ENCODE peak calls at places on chromosomes 6 and 20, in five cellular contexts. One of them, this sample, is unnamed.

GRCh38 chr20:62156592-62157386 is 13.2 kb downstream of the SS18L1 start:
- DNase-seq in CD8-positive, alpha-beta T cell: peak
- DNase-seq in HepG2: peak
- DNase-seq in SK-N-SH: peak
- DNase-seq in IMR-90: peak
- DNase-seq in this sample: peak

GRCh38 chr6:54335871-54336270 is 27.6 kb downstream of the TINAG start:
- DNase-seq in SK-N-SH: peak
- DNase-seq in CD8-positive, alpha-beta T cell: no peak
- DNase-seq in HepG2: peak
- DNase-seq in IMR-90: peak
- DNase-seq in this sample: no peak

GRCh38 chr6:113654396-113654795 is 202.7 kb upstream of the MARCKS start:
- DNase-seq in HepG2: no peak
- DNase-seq in IMR-90: peak
- DNase-seq in SK-N-SH: no peak
- DNase-seq in CD8-positive, alpha-beta T cell: no peak
- DNase-seq in this sample: no peak

GRCh38 chr20:24768226-24768625 is 180.8 kb upstream of the CST7 start:
- DNase-seq in IMR-90: no peak
- DNase-seq in CD8-positive, alpha-beta T cell: no peak
- DNase-seq in HepG2: no peak
- DNase-seq in SK-N-SH: no peak
- DNase-seq in this sample: no peak

GRCh38 chr20:13396036-13396435 is 175.0 kb downstream of the ISM1 start:
- DNase-seq in HepG2: no peak
- DNase-seq in SK-N-SH: no peak
- DNase-seq in IMR-90: peak
- DNase-seq in CD8-positive, alpha-beta T cell: no peak
- DNase-seq in this sample: no peak

GRCh38 chr20:58107533-58107932 is 120.9 kb downstream of the ANKRD60 start:
- DNase-seq in IMR-90: no peak
- DNase-seq in SK-N-SH: no peak
- DNase-seq in HepG2: no peak
- DNase-seq in CD8-positive, alpha-beta T cell: no peak
- DNase-seq in this sample: no peak

GRCh38 chr20:57619053-57619831 is 984 bp downstream of the ZBP1 start:
- DNase-seq in SK-N-SH: no peak
- DNase-seq in HepG2: no peak
- DNase-seq in IMR-90: no peak
- DNase-seq in CD8-positive, alpha-beta T cell: peak
- DNase-seq in this sample: peak

GRCh38 chr20:21804779-21805178 is 99.3 kb downstream of the PAX1 start:
- DNase-seq in HepG2: no peak
- DNase-seq in CD8-positive, alpha-beta T cell: no peak
- DNase-seq in IMR-90: no peak
- DNase-seq in SK-N-SH: no peak
- DNase-seq in this sample: no peak

GRCh38 chr20:38435555-38435939 is 419 bp upstream of the SNHG17 start:
- DNase-seq in CD8-positive, alpha-beta T cell: no peak
- DNase-seq in HepG2: no peak
- DNase-seq in IMR-90: peak
- DNase-seq in SK-N-SH: no peak
- DNase-seq in this sample: no peak

GRCh38 chr20:18007534-18008292 is 38.9 kb downstream of the MGME1 start:
- DNase-seq in SK-N-SH: peak
- DNase-seq in CD8-positive, alpha-beta T cell: no peak
- DNase-seq in HepG2: no peak
- DNase-seq in IMR-90: no peak
- DNase-seq in this sample: no peak

GRCh38 chr6:101776919-101777350 is 383.4 kb downstream of the GRIK2 start:
- DNase-seq in SK-N-SH: no peak
- DNase-seq in HepG2: no peak
- DNase-seq in IMR-90: no peak
- DNase-seq in CD8-positive, alpha-beta T cell: no peak
- DNase-seq in this sample: peak

GRCh38 chr6:72621243-72622093 is at the start of gene KCNQ5:
- DNase-seq in HepG2: no peak
- DNase-seq in IMR-90: no peak
- DNase-seq in CD8-positive, alpha-beta T cell: peak
- DNase-seq in SK-N-SH: peak
- DNase-seq in this sample: no peak

GRCh38 chr6:11919771-11920440 is 92.2 kb upstream of the HIVEP1 start:
- DNase-seq in SK-N-SH: no peak
- DNase-seq in CD8-positive, alpha-beta T cell: no peak
- DNase-seq in IMR-90: no peak
- DNase-seq in HepG2: no peak
- DNase-seq in this sample: no peak

GRCh38 chr6:47057830-47058540 is 15.9 kb upstream of the ADGRF1 start:
- DNase-seq in SK-N-SH: no peak
- DNase-seq in HepG2: peak
- DNase-seq in IMR-90: no peak
- DNase-seq in CD8-positive, alpha-beta T cell: no peak
- DNase-seq in this sample: no peak

GRCh38 chr20:58231678-58232077 is 3.2 kb upstream of the ANKRD60 start:
- DNase-seq in IMR-90: peak
- DNase-seq in SK-N-SH: peak
- DNase-seq in CD8-positive, alpha-beta T cell: no peak
- DNase-seq in HepG2: peak
- DNase-seq in this sample: no peak

GRCh38 chr6:33633462-33634158 is 12.5 kb downstream of the ITPR3 start:
- DNase-seq in HepG2: no peak
- DNase-seq in SK-N-SH: peak
- DNase-seq in IMR-90: peak
- DNase-seq in CD8-positive, alpha-beta T cell: peak
- DNase-seq in this sample: no peak

GRCh38 chr6:109062216-109062615 is 32.4 kb downstream of the SESN1 start:
- DNase-seq in SK-N-SH: no peak
- DNase-seq in IMR-90: no peak
- DNase-seq in CD8-positive, alpha-beta T cell: no peak
- DNase-seq in HepG2: no peak
- DNase-seq in this sample: no peak

GRCh38 chr6:159254186-159254585 is 85.0 kb downstream of the FNDC1 start:
- DNase-seq in HepG2: no peak
- DNase-seq in IMR-90: no peak
- DNase-seq in SK-N-SH: no peak
- DNase-seq in CD8-positive, alpha-beta T cell: no peak
- DNase-seq in this sample: no peak

GRCh38 chr20:694496-694895 is 18.9 kb upstream of the SCRT2 start:
- DNase-seq in IMR-90: no peak
- DNase-seq in CD8-positive, alpha-beta T cell: no peak
- DNase-seq in HepG2: no peak
- DNase-seq in SK-N-SH: no peak
- DNase-seq in this sample: no peak

GRCh38 chr6:127422791-127423190 is 36.4 kb downstream of the KIAA0408 start:
- DNase-seq in HepG2: no peak
- DNase-seq in IMR-90: no peak
- DNase-seq in SK-N-SH: no peak
- DNase-seq in CD8-positive, alpha-beta T cell: no peak
- DNase-seq in this sample: no peak

GRCh38 chr6:112407191-112407590 is 60.1 kb downstream of the RFPL4B start:
- DNase-seq in HepG2: no peak
- DNase-seq in IMR-90: no peak
- DNase-seq in CD8-positive, alpha-beta T cell: no peak
- DNase-seq in SK-N-SH: no peak
- DNase-seq in this sample: no peak

GRCh38 chr20:14634666-14635065 is 297.3 kb upstream of the FLRT3 start:
- DNase-seq in CD8-positive, alpha-beta T cell: no peak
- DNase-seq in IMR-90: no peak
- DNase-seq in SK-N-SH: no peak
- DNase-seq in HepG2: no peak
- DNase-seq in this sample: no peak

GRCh38 chr6:137736048-137736846 is 130.8 kb upstream of the TNFAIP3 start:
- DNase-seq in SK-N-SH: no peak
- DNase-seq in HepG2: no peak
- DNase-seq in IMR-90: no peak
- DNase-seq in CD8-positive, alpha-beta T cell: no peak
- DNase-seq in this sample: no peak

GRCh38 chr6:139231206-139231605 is 60.6 kb downstream of the TXLNB start:
- DNase-seq in IMR-90: peak
- DNase-seq in CD8-positive, alpha-beta T cell: no peak
- DNase-seq in HepG2: no peak
- DNase-seq in SK-N-SH: no peak
- DNase-seq in this sample: no peak

GRCh38 chr20:6994452-6994851 is 227.0 kb downstream of the BMP2 start:
- DNase-seq in SK-N-SH: no peak
- DNase-seq in HepG2: no peak
- DNase-seq in CD8-positive, alpha-beta T cell: no peak
- DNase-seq in IMR-90: no peak
- DNase-seq in this sample: no peak

GRCh38 chr6:71888720-71889340 is 2.5 kb downstream of the RIMS1 start:
- DNase-seq in SK-N-SH: no peak
- DNase-seq in IMR-90: no peak
- DNase-seq in CD8-positive, alpha-beta T cell: no peak
- DNase-seq in HepG2: no peak
- DNase-seq in this sample: no peak

GRCh38 chr6:95847061-95847460 is 168.7 kb upstream of the FUT9 start:
- DNase-seq in HepG2: no peak
- DNase-seq in SK-N-SH: no peak
- DNase-seq in CD8-positive, alpha-beta T cell: no peak
- DNase-seq in IMR-90: no peak
- DNase-seq in this sample: no peak

GRCh38 chr6:39298061-39298460 is 16.2 kb downstream of the KCNK17 start:
- DNase-seq in HepG2: peak
- DNase-seq in SK-N-SH: no peak
- DNase-seq in IMR-90: no peak
- DNase-seq in CD8-positive, alpha-beta T cell: no peak
- DNase-seq in this sample: no peak

GRCh38 chr6:132279592-132280139 is 121.6 kb downstream of the MOXD1 start:
- DNase-seq in HepG2: peak
- DNase-seq in CD8-positive, alpha-beta T cell: peak
- DNase-seq in SK-N-SH: peak
- DNase-seq in IMR-90: peak
- DNase-seq in this sample: peak

GRCh38 chr6:24766685-24767462 is 7.9 kb upstream of the GMNN start:
- DNase-seq in SK-N-SH: peak
- DNase-seq in HepG2: no peak
- DNase-seq in CD8-positive, alpha-beta T cell: no peak
- DNase-seq in IMR-90: peak
- DNase-seq in this sample: no peak

GRCh38 chr6:65259080-65259479 is 447.9 kb downstream of the EYS start:
- DNase-seq in IMR-90: peak
- DNase-seq in SK-N-SH: no peak
- DNase-seq in CD8-positive, alpha-beta T cell: no peak
- DNase-seq in HepG2: peak
- DNase-seq in this sample: no peak

GRCh38 chr20:62571667-62572344 is 70.5 kb upstream of the SLCO4A1 start:
- DNase-seq in HepG2: peak
- DNase-seq in SK-N-SH: peak
- DNase-seq in CD8-positive, alpha-beta T cell: no peak
- DNase-seq in IMR-90: no peak
- DNase-seq in this sample: no peak

GRCh38 chr6:91317247-91317646 is 730.4 kb upstream of the MAP3K7 start:
- DNase-seq in SK-N-SH: no peak
- DNase-seq in HepG2: no peak
- DNase-seq in IMR-90: peak
- DNase-seq in CD8-positive, alpha-beta T cell: no peak
- DNase-seq in this sample: no peak

GRCh38 chr6:161641175-161641574 is 367.3 kb upstream of the AGPAT4 start:
- DNase-seq in HepG2: no peak
- DNase-seq in IMR-90: no peak
- DNase-seq in CD8-positive, alpha-beta T cell: no peak
- DNase-seq in SK-N-SH: no peak
- DNase-seq in this sample: no peak

GRCh38 chr6:48423640-48424365 is 312.8 kb upstream of the PTCHD4 start:
- DNase-seq in IMR-90: peak
- DNase-seq in HepG2: no peak
- DNase-seq in CD8-positive, alpha-beta T cell: no peak
- DNase-seq in SK-N-SH: no peak
- DNase-seq in this sample: no peak

GRCh38 chr6:167682546-167683027 is 144.1 kb upstream of the AFDN start:
- DNase-seq in IMR-90: no peak
- DNase-seq in HepG2: no peak
- DNase-seq in CD8-positive, alpha-beta T cell: no peak
- DNase-seq in SK-N-SH: no peak
- DNase-seq in this sample: no peak
- H3K27ac ChIP-seq in IMR-90: no peak
- H3K27ac ChIP-seq in HepG2: peak
- H3K27ac ChIP-seq in CD8-positive, alpha-beta T cell: no peak
- H3K27ac ChIP-seq in SK-N-SH: no peak
- H3K27ac ChIP-seq in this sample: peak

DNA sequence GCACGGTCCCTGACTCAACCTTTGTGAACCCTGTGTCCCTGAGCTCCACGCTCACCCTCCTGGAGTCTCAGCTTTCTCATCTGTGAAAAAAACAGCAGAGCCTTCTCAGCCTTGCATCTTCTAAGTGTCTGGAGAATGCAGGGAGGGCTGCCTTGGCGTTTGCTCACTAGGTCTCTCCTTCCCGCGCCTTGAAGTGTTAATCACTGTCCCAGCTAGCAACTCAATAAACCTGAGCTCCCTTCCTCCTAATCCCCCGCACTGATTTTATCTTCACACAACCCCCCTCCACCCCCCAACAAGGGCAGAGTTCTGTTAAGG is 34.9 kb upstream of the FOXC1 start:
- DNase-seq in IMR-90: no peak
- DNase-seq in HepG2: no peak
- DNase-seq in SK-N-SH: no peak
- DNase-seq in CD8-positive, alpha-beta T cell: no peak
- DNase-seq in this sample: no peak
- H3K27ac ChIP-seq in IMR-90: no peak
- H3K27ac ChIP-seq in HepG2: no peak
- H3K27ac ChIP-seq in SK-N-SH: no peak
- H3K27ac ChIP-seq in CD8-positive, alpha-beta T cell: no peak
- H3K27ac ChIP-seq in this sample: peak

DNA sequence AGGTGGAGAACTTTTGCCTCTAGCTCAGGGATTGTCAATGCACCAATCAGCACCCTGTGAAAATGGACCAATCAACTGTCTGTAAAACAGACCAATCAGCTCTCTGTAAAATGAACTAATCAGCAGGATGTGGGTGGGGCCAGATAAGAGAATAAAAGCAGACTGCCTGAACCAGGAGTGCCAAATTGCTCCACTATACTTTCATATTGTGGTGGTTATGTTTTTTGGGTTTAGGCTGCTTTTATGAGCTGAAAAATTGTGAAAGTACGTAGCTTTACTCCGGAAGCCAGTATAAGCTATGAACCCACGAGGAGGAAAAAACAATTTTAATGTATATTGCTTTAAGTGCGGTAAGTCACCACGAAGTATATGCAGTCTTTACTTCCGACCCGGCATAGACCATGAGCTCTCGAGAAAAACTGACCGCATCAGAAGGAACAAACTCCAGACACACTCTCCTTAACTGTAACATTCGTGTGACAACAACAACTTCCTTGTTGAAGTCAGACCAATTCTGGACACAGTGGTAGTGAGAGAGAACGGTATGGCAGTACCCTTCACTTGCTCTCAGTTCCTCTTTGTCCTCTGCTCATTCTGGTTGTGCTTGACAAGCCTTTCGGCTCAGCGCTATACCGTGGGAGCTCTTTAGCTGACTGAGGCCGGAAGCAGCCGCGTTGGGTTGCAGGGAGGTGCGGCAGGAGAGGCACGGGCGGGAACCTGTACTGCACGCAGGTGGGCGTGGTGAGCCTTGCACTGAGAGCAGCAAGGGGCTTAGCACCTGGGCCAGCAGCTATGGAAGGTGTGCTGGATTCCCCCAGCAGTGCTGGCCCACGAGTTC is 81.9 kb upstream of the E2F3 start:
- DNase-seq in HepG2: no peak
- DNase-seq in CD8-positive, alpha-beta T cell: peak
- DNase-seq in IMR-90: no peak
- DNase-seq in SK-N-SH: no peak
- DNase-seq in this sample: no peak
- H3K27ac ChIP-seq in HepG2: no peak
- H3K27ac ChIP-seq in CD8-positive, alpha-beta T cell: peak
- H3K27ac ChIP-seq in IMR-90: no peak
- H3K27ac ChIP-seq in SK-N-SH: no peak
- H3K27ac ChIP-seq in this sample: no peak

GRCh38 chr20:49622243-49622642 is 54.3 kb upstream of the PTGIS start:
- DNase-seq in IMR-90: no peak
- DNase-seq in CD8-positive, alpha-beta T cell: no peak
- DNase-seq in SK-N-SH: no peak
- DNase-seq in HepG2: no peak
- DNase-seq in this sample: no peak
- H3K27ac ChIP-seq in IMR-90: no peak
- H3K27ac ChIP-seq in CD8-positive, alpha-beta T cell: no peak
- H3K27ac ChIP-seq in SK-N-SH: no peak
- H3K27ac ChIP-seq in HepG2: no peak
- H3K27ac ChIP-seq in this sample: no peak